ENCODE peak calls at places on chromosomes 5 and 9, in four cellular contexts. Z is H1, J is H9, Y is IMR-90. T is an unnamed sample.

GRCh38 chr5:142339781-142340180 is 15.0 kb upstream of the SPRY4 start:
- DNase-seq in Z (no peak), J (no peak), Y (no peak), T (no peak)

GRCh38 chr9:25861416-25861815 is 183.2 kb upstream of the TUSC1 start:
- DNase-seq in Z (no peak), J (no peak), Y (no peak), T (no peak)

GRCh38 chr5:19880859-19881436 is 107.1 kb downstream of the CDH18 start:
- DNase-seq in Z (no peak), J (no peak), Y (no peak), T (peak)

GRCh38 chr9:96442491-96442890 is 7.5 kb upstream of the HABP4 start:
- DNase-seq in Z (no peak), J (no peak), Y (no peak), T (no peak)

GRCh38 chr9:124260769-124261603 is 3.2 kb downstream of the NEK6 start:
- DNase-seq in Z (no peak), J (no peak), Y (peak), T (peak)

GRCh38 chr9:79477955-79478751 is 93.6 kb upstream of the TLE4 start:
- DNase-seq in Z (no peak), J (peak), Y (peak), T (peak)

GRCh38 chr5:158014367-158014766 is 155.4 kb upstream of the CLINT1 start:
- DNase-seq in Z (no peak), J (no peak), Y (no peak), T (no peak)

GRCh38 chr9:6197330-6197729 is 18.3 kb upstream of the IL33 start:
- DNase-seq in Z (no peak), J (peak), Y (peak), T (peak)

GRCh38 chr5:42993516-42994284 is 46.4 kb downstream of the ANXA2R start:
- DNase-seq in Z (no peak), J (peak), Y (peak), T (no peak)

GRCh38 chr5:62569466-62569865 is 9.2 kb upstream of the LRRC70 start:
- DNase-seq in Z (no peak), J (no peak), Y (no peak), T (no peak)

GRCh38 chr5:111635151-111635945 is 121.6 kb downstream of the NREP start:
- DNase-seq in Z (no peak), J (no peak), Y (no peak), T (no peak)

GRCh38 chr5:179720222-179720621 is 12.4 kb upstream of the MAML1 start:
- DNase-seq in Z (no peak), J (no peak), Y (peak), T (no peak)

GRCh38 chr5:90956511-90956910 is 397.9 kb downstream of the ADGRV1 start:
- DNase-seq in Z (no peak), J (no peak), Y (no peak), T (no peak)

GRCh38 chr9:101409079-101409477 is 10.4 kb downstream of the ZNF189 start:
- DNase-seq in Z (no peak), J (no peak), Y (peak), T (peak)

GRCh38 chr9:70602364-70603019 is 188.0 kb upstream of the KLF9 start:
- DNase-seq in Z (peak), J (peak), Y (peak), T (peak)

GRCh38 chr9:32954642-32955041 is 46.8 kb downstream of the APTX start:
- DNase-seq in Z (no peak), J (no peak), Y (peak), T (peak)

GRCh38 chr9:89079421-89079820 is 88.2 kb downstream of the S1PR3 start:
- DNase-seq in Z (no peak), J (no peak), Y (peak), T (no peak)

GRCh38 chr5:135135530-135136201 is 101.6 kb upstream of the PITX1 start:
- DNase-seq in Z (no peak), J (no peak), Y (peak), T (no peak)

GRCh38 chr9:105114318-105114717 is 130.1 kb upstream of the SLC44A1 start:
- DNase-seq in Z (no peak), J (no peak), Y (no peak), T (no peak)

DNA sequence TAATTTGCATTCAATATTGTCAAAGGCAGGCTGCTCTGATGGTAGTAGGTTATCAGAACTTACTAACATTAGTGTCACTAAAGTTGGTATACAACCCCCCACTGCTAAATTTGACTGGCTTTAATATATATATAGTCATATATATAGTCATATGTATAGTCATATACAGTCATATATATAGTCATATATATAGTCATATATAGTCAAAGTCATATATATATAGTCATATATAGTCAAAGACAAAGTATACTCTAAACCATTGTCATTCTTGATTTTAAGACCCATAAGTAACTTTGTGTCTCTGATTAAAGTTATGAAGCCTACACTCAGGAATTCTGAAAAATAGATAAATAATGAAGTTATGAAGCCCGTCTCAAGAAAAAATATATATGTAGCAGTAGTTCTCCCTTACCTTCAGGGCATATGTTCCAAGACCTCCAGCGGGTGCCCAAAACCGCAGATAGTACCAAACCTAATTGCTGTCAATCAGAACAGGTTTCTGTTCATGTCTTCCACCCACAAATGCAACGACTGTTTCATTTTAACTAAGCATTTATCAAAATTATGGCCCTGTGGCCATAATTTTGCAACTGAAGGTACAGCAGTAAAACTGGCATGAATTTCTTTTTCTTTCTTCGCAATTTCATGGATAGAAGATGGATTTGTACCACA is 40.1 kb downstream of the TRPM6 start:
- DNase-seq in Z (no peak), J (no peak), Y (no peak), T (no peak)
- H3K56ac ChIP-seq in Z (no peak), J (no peak), Y (no peak), T (no peak)

GRCh38 chr9:122226758-122227575 is 1.8 kb downstream of the LHX6 start:
- DNase-seq in Z (no peak), J (peak), Y (no peak), T (peak)

GRCh38 chr9:122223435-122223834 is 5.3 kb downstream of the LHX6 start:
- DNase-seq in Z (no peak), J (no peak), Y (no peak), T (no peak)

GRCh38 chr9:122227576-122227903 is 1.2 kb downstream of the LHX6 start:
- DNase-seq in Z (no peak), J (no peak), Y (no peak), T (no peak)

GRCh38 chr9:122226142-122226757 is 2.5 kb downstream of the LHX6 start:
- DNase-seq in Z (no peak), J (peak), Y (no peak), T (peak)

GRCh38 chr9:122225323-122226141 is 3.2 kb downstream of the LHX6 start:
- DNase-seq in Z (no peak), J (no peak), Y (no peak), T (no peak)
- H2AK5ac ChIP-seq in Z (no peak), J (no peak), Y (no peak), T (no peak)

DNA sequence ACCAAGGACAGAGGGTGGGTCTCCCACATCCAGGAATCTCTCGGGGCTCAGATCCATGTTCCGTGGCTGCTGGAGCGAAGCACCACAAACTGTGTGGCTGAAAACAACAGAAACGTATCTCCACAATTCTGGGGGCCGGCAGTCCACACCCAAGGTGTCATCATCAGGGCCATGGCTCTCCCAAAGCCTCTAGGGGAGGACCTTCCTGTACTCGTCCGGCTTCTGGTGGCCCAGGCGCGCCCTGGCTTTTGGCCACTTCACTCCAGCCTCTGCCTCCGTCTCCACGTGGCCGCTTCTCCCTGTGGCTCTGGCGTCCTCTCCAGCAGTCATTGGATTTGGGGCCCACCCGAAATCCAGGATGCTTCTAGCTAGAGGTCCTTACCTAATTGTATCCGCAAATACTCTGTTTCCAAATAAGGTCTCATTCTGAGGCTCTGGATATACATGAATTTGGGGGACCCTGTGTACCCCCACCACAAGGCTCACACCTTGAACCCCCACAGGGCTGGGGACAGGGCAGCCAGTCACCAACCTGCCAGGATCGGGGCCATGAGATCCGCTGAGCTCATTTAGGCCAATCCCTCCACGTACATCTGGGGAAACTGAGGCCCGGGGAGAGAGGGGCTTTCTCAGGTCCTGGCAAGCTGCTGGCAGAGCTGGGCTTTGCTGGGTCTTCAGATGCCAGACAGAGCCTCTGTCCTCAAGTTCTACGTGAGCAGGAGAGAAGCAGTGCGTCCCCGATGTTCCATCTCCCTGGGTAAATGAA is 158.2 kb downstream of the OLFM1 start:
- DNase-seq in Z (no peak), J (no peak), Y (no peak), T (no peak)
- H3K56ac ChIP-seq in Z (no peak), J (no peak), Y (no peak), T (no peak)

GRCh38 chr5:54294097-54294667 is 16.2 kb downstream of the ARL15 start:
- DNase-seq in Z (no peak), J (no peak), Y (no peak), T (no peak)

GRCh38 chr5:54292866-54293265 is 17.5 kb downstream of the ARL15 start:
- DNase-seq in Z (no peak), J (no peak), Y (no peak), T (no peak)

GRCh38 chr5:54298947-54299346 is 11.4 kb downstream of the ARL15 start:
- DNase-seq in Z (no peak), J (no peak), Y (no peak), T (no peak)

GRCh38 chr5:54296386-54296785 is 14.0 kb downstream of the ARL15 start:
- DNase-seq in Z (no peak), J (no peak), Y (no peak), T (no peak)

GRCh38 chr5:54295658-54296276 is 14.6 kb downstream of the ARL15 start:
- DNase-seq in Z (no peak), J (no peak), Y (no peak), T (no peak)
- H2AK5ac ChIP-seq in Z (no peak), J (no peak), Y (no peak), T (no peak)

DNA sequence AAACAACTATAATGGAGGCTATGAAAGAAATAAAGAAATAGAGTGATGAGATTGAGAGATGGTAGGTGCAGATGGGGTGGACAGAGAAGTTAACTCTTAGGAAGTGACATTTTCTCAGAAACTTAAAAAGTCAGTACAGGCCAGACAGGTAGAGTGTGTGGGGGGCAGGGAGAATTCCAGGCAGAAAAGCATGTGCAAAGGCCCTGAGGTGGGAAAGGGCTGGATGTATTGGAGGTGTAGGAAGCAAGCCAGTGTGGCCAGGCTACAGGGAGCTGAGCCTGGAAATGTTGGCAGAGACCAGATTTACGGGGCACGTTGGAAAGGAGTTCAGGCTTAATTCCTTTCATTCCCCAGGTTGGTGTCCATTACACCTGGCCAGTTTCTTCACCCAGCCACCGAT is 116.6 kb upstream of the GPR151 start:
- DNase-seq in Z (no peak), J (no peak), Y (no peak), T (no peak)
- H3K56ac ChIP-seq in Z (no peak), J (no peak), Y (no peak), T (no peak)

DNA sequence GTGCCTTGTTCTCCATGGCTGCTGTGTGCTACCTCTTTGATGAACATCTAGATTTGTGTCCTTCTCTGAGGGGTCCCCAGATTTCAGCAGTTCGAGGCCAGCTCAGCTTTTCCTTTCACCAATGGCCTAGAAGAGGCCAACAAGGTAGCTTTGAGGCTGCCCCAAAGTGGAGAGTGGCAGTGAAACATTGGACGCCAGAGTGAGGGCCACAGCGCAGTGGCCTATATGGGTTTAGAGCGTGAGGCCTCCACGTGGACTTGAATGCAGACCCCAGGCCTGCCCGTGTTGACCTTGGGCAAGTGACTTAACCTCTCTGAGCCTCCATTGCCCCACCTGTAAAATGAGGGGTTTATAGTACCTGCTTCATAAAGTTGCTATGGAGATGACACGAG is 11.8 kb downstream of the MYOZ3 start:
- DNase-seq in Z (no peak), J (no peak), Y (no peak), T (no peak)
- H2AK5ac ChIP-seq in Z (no peak), J (no peak), Y (no peak), T (peak)